ENCODE peak calls at places on chromosomes 12 and 14, in four cellular contexts. F is stomach, X is tibial nerve, S is adrenal gland. N is an unnamed sample. For H3K4me1, the result is how much of the 10 kb centered on the place peaks cover.

GRCh38 chr14:25049559-25050493 is at the start of gene STXBP6:
- DNase-seq in F (peak), S (peak), X (peak), N (no peak)

GRCh38 chr14:50796391-50796790 is 34.6 kb downstream of the NIN start:
- DNase-seq in S (no peak), F (no peak), X (no peak), N (no peak)

GRCh38 chr12:56668197-56668457 is 20.0 kb downstream of the PTGES3 start:
- DNase-seq in X (no peak), S (no peak), F (no peak), N (no peak)

GRCh38 chr12:46265102-46265501 is 3.7 kb downstream of the SLC38A1 start:
- DNase-seq in X (no peak), F (no peak), S (no peak), N (no peak)

GRCh38 chr12:12323118-12323517 is 26.9 kb downstream of the MANSC1 start:
- DNase-seq in F (no peak), S (no peak), X (no peak), N (no peak)

GRCh38 chr12:57033428-57033827 is 16.5 kb downstream of the MYO1A start:
- DNase-seq in S (no peak), F (no peak), X (no peak), N (no peak)

GRCh38 chr12:70854138-70854537 is 66.4 kb downstream of the PTPRR start:
- DNase-seq in X (no peak), F (no peak), S (no peak), N (no peak)

GRCh38 chr12:114895822-114896221 is 211.8 kb upstream of the TBX3 start:
- DNase-seq in F (no peak), X (no peak), S (no peak), N (no peak)

GRCh38 chr14:89473979-89474378 is 56.9 kb upstream of the FOXN3 start:
- DNase-seq in X (no peak), F (no peak), S (no peak), N (no peak)

GRCh38 chr14:104436047-104436531 is 143.5 kb upstream of the C14orf180 start:
- DNase-seq in X (peak), S (peak), F (peak), N (peak)

GRCh38 chr14:95692109-95692508 is 5.9 kb downstream of the TCL1B start:
- DNase-seq in F (no peak), X (no peak), S (no peak), N (no peak)

GRCh38 chr14:95697764-95698163 is 11.5 kb downstream of the TCL1B start:
- DNase-seq in S (no peak), X (no peak), F (no peak), N (no peak)

GRCh38 chr14:95695913-95696312 is 9.7 kb downstream of the TCL1B start:
- DNase-seq in X (no peak), F (no peak), S (no peak), N (no peak)

GRCh38 chr14:95696741-95697140 is 10.5 kb downstream of the TCL1B start:
- DNase-seq in X (no peak), S (no peak), F (no peak), N (no peak)

GRCh38 chr14:95695051-95695450 is 8.8 kb downstream of the TCL1B start:
- DNase-seq in S (no peak), F (no peak), X (no peak), N (no peak)
- H3K4me1 ChIP-seq in S (under half), F (under half), X (under half), N (under half)

GRCh38 chr12:131506426-131506825 is 204.5 kb upstream of the SFSWAP start:
- DNase-seq in F (no peak), X (no peak), S (no peak), N (no peak)
- H3K4me1 ChIP-seq in F (under half), X (under half), S (under half), N (under half)

GRCh38 chr12:52284562-52285171 is 6.7 kb downstream of the KRT81 start:
- DNase-seq in S (no peak), F (peak), X (no peak), N (no peak)
- H3K4me1 ChIP-seq in S (under half), F (under half), X (under half), N (under half)

GRCh38 chr14:73237219-73237785 is at the start of gene PAPLN:
- DNase-seq in S (peak), F (no peak), X (peak), N (no peak)

GRCh38 chr14:73235531-73236155 is 1.7 kb upstream of the PAPLN start:
- DNase-seq in X (no peak), F (no peak), S (peak), N (no peak)

GRCh38 chr14:73236752-73237218 is 521 bp upstream of the PAPLN start:
- DNase-seq in X (no peak), S (no peak), F (no peak), N (no peak)

GRCh38 chr14:73234586-73235394 is 2.5 kb upstream of the PAPLN start:
- DNase-seq in F (no peak), S (no peak), X (no peak), N (no peak)

GRCh38 chr14:73236157-73236556 is 1.1 kb upstream of the PAPLN start:
- DNase-seq in X (no peak), F (no peak), S (no peak), N (no peak)
- H3K4me1 ChIP-seq in X (half or more), F (half or more), S (under half), N (under half)

GRCh38 chr12:42586268-42586667 is 3.3 kb downstream of the PRICKLE1 start:
- DNase-seq in X (no peak), S (no peak), F (no peak), N (no peak)
- H3K4me1 ChIP-seq in X (half or more), S (under half), F (half or more), N (under half)

N was measured in gastrocnemius medialis.